ENCODE peak calls at places on chromosomes 1 and 21, in five cellular contexts. D is tibial artery, A is SJSA1, G is Peyer's patch, T is body of pancreas. H is an unnamed sample.

GRCh38 chr1:209688746-209689234 is 13.6 kb downstream of the G0S2 start:
- DNase-seq in T (no peak), D (no peak), A (no peak), G (no peak), H (no peak)

GRCh38 chr1:155080250-155081228 is 1.9 kb downstream of the EFNA3 start:
- DNase-seq in D (no peak), A (no peak), T (peak; percentile 53), G (peak; percentile 57), H (peak; percentile 53)

GRCh38 chr1:161228032-161228431 is 2.2 kb downstream of the TOMM40L start:
- DNase-seq in T (no peak), G (no peak), A (no peak), D (no peak), H (no peak)

GRCh38 chr1:227880342-227880924 is 65.0 kb downstream of the PRSS38 start:
- DNase-seq in G (no peak), D (no peak), A (no peak), T (no peak), H (no peak)

GRCh38 chr1:186838380-186839076 is 9.8 kb downstream of the PLA2G4A start:
- DNase-seq in D (no peak), A (no peak), G (no peak), T (no peak), H (no peak)

GRCh38 chr21:42520628-42521253 is 7.1 kb downstream of the SLC37A1 start:
- DNase-seq in T (no peak), A (no peak), G (no peak), D (no peak), H (no peak)

GRCh38 chr1:248891758-248892157 is 14.3 kb upstream of the PGBD2 start:
- DNase-seq in G (no peak), D (no peak), T (no peak), A (no peak), H (no peak)

GRCh38 chr1:9111957-9112356 is 16.9 kb downstream of the GPR157 start:
- DNase-seq in A (no peak), T (no peak), G (no peak), D (no peak), H (no peak)

GRCh38 chr1:64574301-64574700 is 104.4 kb downstream of the CACHD1 start:
- DNase-seq in D (no peak), G (no peak), T (no peak), A (no peak), H (no peak)

GRCh38 chr1:229370601-229371021 is 27.8 kb upstream of the CCSAP start:
- DNase-seq in D (no peak), A (no peak), G (no peak), T (no peak), H (no peak)

GRCh38 chr1:229159668-229160544 is 111.0 kb upstream of the RAB4A start:
- DNase-seq in A (no peak), T (no peak), D (no peak), G (no peak), H (no peak)

GRCh38 chr1:247562169-247562568 is 13.2 kb downstream of the GCSAML start:
- DNase-seq in T (no peak), G (no peak), A (no peak), D (no peak), H (no peak)

GRCh38 chr1:223341111-223341510 is 22.9 kb downstream of the SUSD4 start:
- DNase-seq in T (peak; percentile 75), D (no peak), G (no peak), A (no peak), H (no peak)

GRCh38 chr1:230824571-230825060 is 43.7 kb downstream of the C1orf198 start:
- DNase-seq in G (no peak), A (no peak), D (peak; percentile 57), T (peak; percentile 44), H (no peak)

GRCh38 chr1:22328331-22329170 is 123.1 kb upstream of the ZBTB40 start:
- DNase-seq in T (no peak), D (no peak), A (peak; percentile 33), G (no peak), H (no peak)

GRCh38 chr1:64001038-64001437 is 202.4 kb upstream of the UBE2U start:
- DNase-seq in D (no peak), A (peak; percentile 51), T (no peak), G (no peak), H (no peak)

GRCh38 chr1:233518344-233518743 is 95.6 kb upstream of the KCNK1 start:
- DNase-seq in G (no peak), D (no peak), T (no peak), A (no peak), H (no peak)

GRCh38 chr1:191662746-191663145 is 495.5 kb upstream of the RGS18 start:
- DNase-seq in G (no peak), A (no peak), T (no peak), D (no peak), H (no peak)

GRCh38 chr1:86971778-86972177 is 57.3 kb downstream of the HS2ST1 start:
- DNase-seq in G (no peak), D (no peak), T (no peak), A (no peak), H (no peak)

GRCh38 chr21:26655466-26655865 is 82.4 kb upstream of the CYYR1 start:
- DNase-seq in D (no peak), A (no peak), T (no peak), G (no peak), H (no peak)

GRCh38 chr21:35861656-35862055 is 198.7 kb downstream of the SETD4 start:
- DNase-seq in A (no peak), G (no peak), D (no peak), T (no peak), H (no peak)

GRCh38 chr1:155186266-155186954 is 12.8 kb downstream of the TRIM46 start:
- DNase-seq in T (peak; percentile 64), G (peak; percentile 42), D (no peak), A (no peak), H (peak; percentile 14)

GRCh38 chr1:165737196-165737595 is 31.5 kb downstream of the TMCO1 start:
- DNase-seq in A (no peak), T (no peak), D (no peak), G (no peak), H (no peak)

GRCh38 chr1:20600156-20600555 is 11.3 kb downstream of the CDA start:
- DNase-seq in T (no peak), D (no peak), G (no peak), A (no peak), H (no peak)

GRCh38 chr1:22297999-22298398 is 153.7 kb upstream of the ZBTB40 start:
- DNase-seq in D (no peak), A (peak; percentile 6), G (no peak), T (no peak), H (peak; percentile 23)

GRCh38 chr1:169044296-169044695 is 62.2 kb upstream of the ATP1B1 start:
- DNase-seq in T (no peak), A (no peak), G (no peak), D (no peak), H (no peak)

GRCh38 chr1:30627206-30627605 is 96.2 kb downstream of the MATN1 start:
- DNase-seq in D (no peak), G (no peak), A (no peak), T (no peak), H (no peak)

GRCh38 chr1:47621483-47621882 is 183.6 kb downstream of the FOXD2 start:
- DNase-seq in G (no peak), D (no peak), T (no peak), A (peak; percentile 29), H (no peak)

GRCh38 chr1:154775559-154776338 is 94.3 kb downstream of the KCNN3 start:
- DNase-seq in T (no peak), D (no peak), A (no peak), G (no peak), H (no peak)

GRCh38 chr1:155002479-155003226 is at the start of gene ZBTB7B:
- DNase-seq in D (peak; percentile 49), A (no peak), G (peak; percentile 86), T (peak; percentile 71), H (peak; percentile 55)

GRCh38 chr21:45284456-45284741 is 3.3 kb downstream of the POFUT2 start:
- DNase-seq in G (no peak), D (peak; percentile 3), T (no peak), A (no peak), H (no peak)
- H3K36me3 ChIP-seq in G (no peaks in the 10 kb centered on the region), D (peaks cover 67% of the 10 kb centered on the region), T (peaks cover 11% of the 10 kb centered on the region), A (peaks cover 68% of the 10 kb centered on the region), H (peaks cover 45% of the 10 kb centered on the region)

DNA sequence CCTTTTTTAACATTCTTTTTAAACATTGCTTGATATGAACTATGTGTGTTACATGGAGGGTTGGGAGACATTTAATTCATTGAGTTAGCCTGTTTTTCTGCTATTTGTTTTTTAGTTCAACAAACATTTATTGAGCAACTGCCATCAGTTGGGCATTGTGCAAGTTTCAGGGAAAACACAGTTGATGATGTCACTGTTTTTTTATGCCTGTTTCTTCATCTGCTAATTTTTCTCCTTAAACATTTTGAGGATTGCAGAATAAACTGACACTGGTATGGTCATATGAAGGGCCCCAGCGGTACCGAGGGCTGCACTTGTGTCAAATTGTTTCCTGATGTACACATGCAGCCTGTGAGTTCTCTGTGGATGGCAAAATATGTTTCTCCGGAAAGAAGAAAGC is 253.0 kb downstream of the FGGY start:
- DNase-seq in A (no peak), T (peak; percentile 24), G (no peak), D (peak; percentile 66), H (peak; percentile 68)
- H3K4me3 ChIP-seq in A (no peak overlapping the region), T (no peak overlapping the region), G (no peak overlapping the region), D (no peak overlapping the region), H (no peak overlapping the region)

GRCh38 chr1:113966013-113966412 is 13.3 kb upstream of the OLFML3 start:
- DNase-seq in G (no peak), A (no peak), D (peak; percentile 43), T (no peak), H (no peak)
- H3K36me3 ChIP-seq in G (no peaks in the 10 kb centered on the region), A (peaks cover 91% of the 10 kb centered on the region), D (peaks cover 85% of the 10 kb centered on the region), T (peaks cover 6% of the 10 kb centered on the region), H (peaks cover 15% of the 10 kb centered on the region)

DNA sequence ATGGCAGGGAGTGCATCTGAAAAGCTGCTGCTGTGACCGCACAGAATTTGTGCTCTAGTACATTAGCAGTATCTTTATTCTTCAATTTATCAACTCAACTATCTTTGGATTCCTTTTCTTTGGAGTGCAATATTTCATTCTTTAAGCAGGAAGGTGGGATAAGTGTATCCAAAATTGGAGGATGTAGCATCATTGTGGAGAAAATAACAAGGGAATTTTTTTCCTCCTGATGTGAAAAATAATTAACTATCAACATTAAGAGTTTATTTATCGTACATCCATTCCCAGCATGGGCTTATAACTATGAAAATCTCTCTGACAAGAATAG is 25.5 kb downstream of the MAP3K7CL start:
- DNase-seq in D (no peak), T (no peak), A (no peak), G (no peak), H (no peak)
- H3K4me3 ChIP-seq in D (peak overlapping the region; percentile 55), T (no peak overlapping the region), A (peak overlapping the region; percentile 32), G (no peak overlapping the region), H (no peak overlapping the region)

DNA sequence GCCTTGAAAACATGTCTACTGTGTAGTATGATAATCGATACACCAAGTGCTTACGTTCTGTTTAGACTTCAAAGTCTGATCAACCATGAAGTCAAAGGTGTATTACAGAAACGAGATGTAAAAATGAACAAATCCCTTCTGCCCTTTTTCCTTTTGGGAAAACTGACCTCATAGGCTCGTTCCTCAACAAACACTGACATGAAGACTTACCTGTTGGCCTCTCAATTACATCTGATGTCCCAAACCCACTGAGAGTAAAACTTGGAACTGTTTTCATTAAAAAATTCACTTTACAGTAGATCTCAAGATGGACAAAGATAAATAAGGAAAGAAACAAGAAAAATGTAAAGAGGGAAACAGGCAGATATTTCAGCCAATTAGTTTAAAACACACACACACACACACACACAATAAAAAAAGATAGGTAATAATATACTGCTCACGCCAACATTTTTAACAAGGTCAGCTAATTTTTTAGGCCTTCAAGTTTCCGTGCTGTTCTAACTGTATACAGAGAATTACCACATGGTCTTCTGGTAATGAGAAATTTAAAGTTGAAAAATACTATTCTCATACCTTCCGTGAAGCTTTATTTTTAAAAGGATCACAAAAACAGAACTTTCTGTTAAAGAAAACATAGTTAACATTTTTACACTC is 2.1 kb downstream of the HMGN1 start:
- DNase-seq in D (no peak), T (no peak), A (no peak), G (no peak), H (no peak)
- H3K36me3 ChIP-seq in D (peaks cover 17% of the 10 kb centered on the region), T (no peaks in the 10 kb centered on the region), A (peaks cover 65% of the 10 kb centered on the region), G (no peaks in the 10 kb centered on the region), H (peaks cover 12% of the 10 kb centered on the region)

H was measured in right lobe of liver.